ENCODE peak calls at places on chromosomes 6 and 20, in six cellular contexts. L is naive thymus-derived CD4-positive, alpha-beta T cell; X is small intestine; I is heart right ventricle; J is prostate gland; U is tibial nerve. Y is an unnamed sample.

GRCh38 chr6:44126320-44127149 is 717 bp downstream of the MRPL14 start:
- DNase-seq in J (peak), L (peak), I (peak), X (peak), U (peak), Y (peak)

GRCh38 chr6:110720066-110720465 is 95.2 kb downstream of the CDK19 start:
- DNase-seq in U (no peak), I (no peak), L (no peak), X (no peak), J (no peak), Y (no peak)

GRCh38 chr6:38638941-38639497 is 710 bp downstream of the BTBD9 start:
- DNase-seq in I (no peak), X (peak), L (peak), U (peak), J (no peak), Y (peak)

GRCh38 chr20:57049298-57049697 is 217.1 kb downstream of the BMP7 start:
- DNase-seq in X (no peak), J (no peak), U (no peak), I (no peak), L (no peak), Y (no peak)

GRCh38 chr20:32965115-32965514 is 39.1 kb downstream of the SUN5 start:
- DNase-seq in J (no peak), X (no peak), U (peak), L (no peak), I (no peak), Y (no peak)

GRCh38 chr6:2733736-2734480 is 16.8 kb downstream of the MYLK4 start:
- DNase-seq in I (peak), L (no peak), U (no peak), X (no peak), J (no peak), Y (no peak)

GRCh38 chr6:80174931-80175572 is 68.6 kb downstream of the BCKDHB start:
- DNase-seq in X (no peak), J (no peak), I (no peak), L (no peak), U (no peak), Y (no peak)

GRCh38 chr6:21666200-21666671 is 72.7 kb downstream of the SOX4 start:
- DNase-seq in U (no peak), I (peak), L (no peak), J (no peak), X (no peak), Y (no peak)

GRCh38 chr20:36093025-36093803 is 61.3 kb upstream of the EPB41L1 start:
- DNase-seq in X (peak), L (peak), J (peak), I (peak), U (no peak), Y (no peak)

GRCh38 chr6:117425431-117426153 is at the start of gene ROS1:
- DNase-seq in X (peak), U (no peak), L (no peak), J (no peak), I (no peak), Y (no peak)

GRCh38 chr6:30076333-30076732 is 764 bp upstream of the RNF39 start:
- DNase-seq in L (no peak), U (no peak), J (no peak), I (no peak), X (no peak), Y (no peak)

GRCh38 chr20:50546729-50547314 is 36.6 kb downstream of the PTPN1 start:
- DNase-seq in I (no peak), U (no peak), X (no peak), L (no peak), J (no peak), Y (no peak)

GRCh38 chr6:119350202-119351004 is 842 bp upstream of the MAN1A1 start:
- DNase-seq in U (peak), L (no peak), I (no peak), J (no peak), X (peak), Y (no peak)

GRCh38 chr20:11799131-11799800 is 118.4 kb upstream of the BTBD3 start:
- DNase-seq in L (no peak), J (no peak), I (no peak), U (no peak), X (no peak), Y (no peak)

GRCh38 chr6:2875840-2876207 is 27.3 kb downstream of the SERPINB9 start:
- DNase-seq in U (no peak), X (no peak), L (peak), J (no peak), I (peak), Y (no peak)

GRCh38 chr6:148146717-148147116 is 195.9 kb upstream of the SASH1 start:
- DNase-seq in I (no peak), X (no peak), U (no peak), L (peak), J (no peak), Y (no peak)

GRCh38 chr20:62183426-62184142 is 756 bp downstream of the MTG2 start:
- DNase-seq in J (no peak), I (no peak), U (no peak), X (no peak), L (no peak), Y (no peak)

GRCh38 chr6:154230390-154230789 is 126.2 kb downstream of the IPCEF1 start:
- DNase-seq in U (no peak), X (no peak), I (no peak), J (no peak), L (no peak), Y (no peak)

GRCh38 chr6:42304313-42304712 is 86.7 kb upstream of the MRPS10 start:
- DNase-seq in X (no peak), I (no peak), J (no peak), L (no peak), U (no peak), Y (no peak)

GRCh38 chr6:40807484-40807883 is 220.3 kb upstream of the LRFN2 start:
- DNase-seq in J (no peak), L (no peak), I (no peak), U (no peak), X (peak), Y (no peak)

GRCh38 chr6:78243519-78243918 is 590.7 kb downstream of the MEI4 start:
- DNase-seq in U (no peak), J (no peak), L (no peak), I (no peak), X (no peak), Y (no peak)

GRCh38 chr20:20611165-20611564 is 101.3 kb downstream of the RALGAPA2 start:
- DNase-seq in X (no peak), I (no peak), L (no peak), J (no peak), U (no peak), Y (no peak)

GRCh38 chr20:63567382-63568169 is 6.5 kb downstream of the HELZ2 start:
- DNase-seq in L (peak), U (peak), X (no peak), J (no peak), I (no peak), Y (no peak)

GRCh38 chr6:31353508-31353907 is 3.5 kb downstream of the HLA-B start:
- DNase-seq in I (no peak), U (no peak), X (no peak), L (no peak), J (no peak), Y (no peak)

GRCh38 chr20:34061695-34062094 is 50.3 kb downstream of the EIF2S2 start:
- DNase-seq in J (no peak), X (no peak), L (no peak), I (no peak), U (no peak), Y (no peak)

GRCh38 chr6:166306378-166307081 is 1.7 kb downstream of the PRR18 start:
- DNase-seq in L (no peak), J (no peak), X (no peak), I (no peak), U (no peak), Y (no peak)

GRCh38 chr6:117547688-117548621 is 54.4 kb downstream of the GOPC start:
- DNase-seq in J (peak), I (peak), U (peak), X (no peak), L (peak), Y (peak)

GRCh38 chr20:58198384-58198783 is 30.1 kb downstream of the ANKRD60 start:
- DNase-seq in I (no peak), J (no peak), X (no peak), U (no peak), L (no peak), Y (no peak)

GRCh38 chr20:208937-209566 is 18.0 kb upstream of the DEFB129 start:
- DNase-seq in X (peak), L (no peak), I (no peak), J (peak), U (no peak), Y (no peak)

GRCh38 chr6:148854086-148854485 is 107.3 kb downstream of the UST start:
- DNase-seq in J (peak), X (no peak), U (no peak), I (no peak), L (no peak), Y (no peak)

GRCh38 chr20:13995841-13996240 is 525 bp downstream of the MACROD2 start:
- DNase-seq in J (peak), X (peak), L (no peak), U (no peak), I (peak), Y (no peak)

GRCh38 chr20:11891081-11891826 is 26.4 kb upstream of the BTBD3 start:
- DNase-seq in L (peak), I (peak), X (peak), U (peak), J (peak), Y (no peak)

GRCh38 chr6:42339991-42340401 is 111.7 kb downstream of the TRERF1 start:
- DNase-seq in U (no peak), I (no peak), L (peak), X (no peak), J (no peak), Y (no peak)

GRCh38 chr6:132491303-132491702 is 21.6 kb downstream of the STX7 start:
- DNase-seq in U (peak), J (no peak), X (no peak), I (no peak), L (no peak), Y (peak)

GRCh38 chr6:132490478-132491204 is 22.3 kb downstream of the STX7 start:
- DNase-seq in L (no peak), U (no peak), I (no peak), X (no peak), J (no peak), Y (no peak)

GRCh38 chr6:132490024-132490423 is 22.9 kb downstream of the STX7 start:
- DNase-seq in L (no peak), J (no peak), U (peak), X (no peak), I (no peak), Y (no peak)

GRCh38 chr6:132489376-132489775 is 23.5 kb downstream of the STX7 start:
- DNase-seq in L (no peak), I (no peak), U (no peak), X (no peak), J (no peak), Y (no peak)

GRCh38 chr6:132491881-132492280 is 21.0 kb downstream of the STX7 start:
- DNase-seq in J (no peak), I (no peak), L (no peak), U (no peak), X (no peak), Y (no peak)
- H3K4me3 ChIP-seq in J (no peak), I (no peak), L (no peak), U (no peak), X (no peak), Y (no peak)

GRCh38 chr6:87244380-87244779 is 78.0 kb upstream of the SMIM8 start:
- DNase-seq in J (no peak), U (no peak), L (no peak), X (peak), I (no peak), Y (no peak)
- H3K4me3 ChIP-seq in J (no peak), U (no peak), L (no peak), X (no peak), I (no peak), Y (no peak)

DNA sequence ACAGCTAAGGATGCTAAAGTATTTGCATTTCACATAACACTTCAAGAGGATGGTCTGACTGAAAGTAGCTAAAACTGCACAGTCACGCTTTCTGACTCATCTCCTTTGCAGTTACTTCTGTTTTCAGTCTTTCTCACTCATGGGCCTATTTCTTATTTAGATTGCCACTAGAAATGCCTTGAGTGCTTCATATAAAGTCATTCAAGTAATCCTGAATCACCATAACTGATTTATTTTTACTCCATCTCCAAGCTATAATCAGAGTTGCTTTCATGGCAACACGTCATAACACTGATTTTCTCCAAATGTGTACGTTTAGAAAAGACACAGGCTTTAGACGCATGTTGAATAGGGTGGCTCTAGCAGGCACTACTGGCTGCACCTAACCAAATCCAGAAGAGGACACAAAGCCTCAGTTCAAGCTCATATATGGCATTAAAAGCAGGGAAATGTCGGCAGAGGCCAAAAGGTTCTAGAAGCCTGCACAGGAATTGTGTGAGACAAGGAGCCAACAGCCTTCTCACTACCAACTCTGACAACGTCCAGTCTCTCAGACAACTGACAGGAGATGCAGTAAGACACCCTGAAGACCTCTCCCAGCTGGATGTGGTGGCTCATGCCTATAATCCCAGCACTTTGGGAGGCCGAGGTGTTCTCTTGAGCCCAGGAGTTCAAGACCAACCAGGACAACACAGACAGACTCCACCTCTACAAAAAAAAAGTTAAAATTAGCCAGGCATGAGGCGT is 64.1 kb upstream of the BEND6 start:
- DNase-seq in U (no peak), I (no peak), X (no peak), J (no peak), L (no peak), Y (no peak)
- H3K4me3 ChIP-seq in U (no peak), I (no peak), X (no peak), J (no peak), L (no peak), Y (no peak)

DNA sequence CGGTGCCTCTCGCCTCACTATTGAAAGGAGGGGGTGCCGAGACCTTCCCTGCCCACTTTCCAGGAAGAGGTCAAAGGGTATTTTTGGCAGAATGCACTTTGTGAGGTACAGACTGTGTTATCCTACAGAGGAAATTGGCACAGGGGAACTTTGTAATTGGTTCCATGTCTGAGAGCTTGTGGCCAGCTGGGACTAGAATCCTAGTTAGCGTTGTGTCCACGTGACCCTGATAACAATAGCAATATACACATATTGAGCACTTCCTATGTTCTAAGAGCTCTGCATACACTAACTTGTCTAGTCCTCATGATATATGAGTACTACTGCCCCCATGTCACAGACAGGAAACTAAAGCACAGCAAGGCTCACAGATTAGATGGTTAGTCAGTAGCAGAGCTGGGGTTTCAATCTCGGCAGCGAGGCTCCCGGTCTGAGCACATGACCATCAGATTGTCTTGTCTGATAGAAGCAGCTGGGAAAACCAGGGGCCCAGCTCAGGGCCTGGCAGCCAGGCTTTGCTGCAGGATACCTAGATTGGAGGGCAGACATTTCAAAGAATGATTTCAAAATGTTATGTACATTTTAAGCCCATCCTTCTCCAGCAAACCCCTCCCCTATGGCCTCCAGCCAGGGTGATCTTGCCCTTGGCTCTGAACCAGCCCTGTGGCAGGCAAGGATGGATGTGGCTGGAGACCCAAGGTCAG is 1.4 kb downstream of the MAPK13 start:
- DNase-seq in X (peak), U (no peak), I (no peak), J (no peak), L (peak), Y (peak)
- H3K4me3 ChIP-seq in X (peak), U (no peak), I (no peak), J (peak), L (peak), Y (peak)

DNA sequence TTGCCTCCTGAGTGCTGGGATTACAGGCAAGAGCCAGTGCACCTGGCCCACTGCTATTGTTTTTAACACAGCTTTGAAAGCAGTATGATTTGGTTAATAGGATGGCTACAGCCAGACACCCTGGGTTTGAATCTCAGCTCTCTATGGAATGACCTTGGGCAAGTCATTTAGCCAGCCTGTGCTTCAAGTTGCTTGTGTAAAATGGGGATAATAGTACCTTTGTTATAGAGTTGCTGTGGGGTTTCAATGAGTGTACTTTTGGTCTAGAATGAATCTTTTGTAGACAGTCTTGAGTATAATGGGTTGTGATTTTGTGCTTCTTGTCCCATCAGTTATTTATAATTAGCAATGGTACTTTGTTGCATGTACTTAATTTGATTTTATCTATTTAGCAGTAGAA is 70.9 kb downstream of the JARID2 start:
- DNase-seq in X (no peak), L (no peak), I (no peak), U (no peak), J (no peak), Y (no peak)
- H3K4me3 ChIP-seq in X (no peak), L (no peak), I (no peak), U (no peak), J (no peak), Y (no peak)

GRCh38 chr6:107082045-107082444 is 33.3 kb downstream of the BEND3 start:
- DNase-seq in X (no peak), L (no peak), J (no peak), U (no peak), I (no peak), Y (no peak)

GRCh38 chr6:107083047-107083768 is 32.1 kb downstream of the BEND3 start:
- DNase-seq in I (no peak), L (no peak), X (no peak), U (no peak), J (no peak), Y (no peak)

GRCh38 chr6:107079429-107079828 is 35.9 kb downstream of the BEND3 start:
- DNase-seq in U (no peak), I (no peak), L (no peak), X (no peak), J (no peak), Y (no peak)

GRCh38 chr6:107080036-107080435 is 35.3 kb downstream of the BEND3 start:
- DNase-seq in L (no peak), X (no peak), U (no peak), I (no peak), J (no peak), Y (no peak)

DNA sequence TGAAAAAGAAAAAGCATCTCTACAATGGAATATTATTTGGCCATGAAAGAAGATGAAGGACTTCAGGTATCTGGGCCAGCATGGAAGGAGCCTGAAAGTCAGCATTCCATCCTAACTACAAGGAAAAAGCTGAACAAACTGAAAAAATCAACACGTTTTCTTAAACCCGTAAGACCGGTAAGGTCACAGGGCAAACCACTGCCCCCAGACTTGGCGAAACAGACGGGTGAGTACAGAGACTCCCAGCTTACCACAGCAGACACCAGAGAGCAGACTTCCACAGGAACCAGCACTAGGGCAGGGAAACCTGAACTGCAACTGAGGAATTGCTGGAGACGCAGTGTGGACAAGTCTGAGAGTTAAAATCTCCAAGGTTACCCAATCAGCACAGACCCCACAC is 31.4 kb downstream of the BEND3 start:
- DNase-seq in J (no peak), L (no peak), I (no peak), X (no peak), U (no peak), Y (no peak)
- H3K4me3 ChIP-seq in J (no peak), L (no peak), I (no peak), X (no peak), U (no peak), Y (no peak)

Y was measured in right atrium auricular region.